ENCODE peak calls at places on chromosomes 12 and 14, in four cellular contexts. I, V, O and Q are unnamed samples.

GRCh38 chr12:115898670-115899069 is 378.8 kb downstream of the MED13L start:
- DNase-seq in I (no peak), V (no peak), O (no peak), Q (no peak)

GRCh38 chr14:96198430-96199133 is 6.1 kb upstream of the BDKRB2 start:
- DNase-seq in I (no peak), V (no peak), O (no peak), Q (no peak)

GRCh38 chr14:95609398-95609990 is 74.6 kb downstream of the GLRX5 start:
- DNase-seq in I (peak; percentile 39), V (peak; percentile 15), O (no peak), Q (peak; percentile 75)

GRCh38 chr14:98952595-98953325 is 319.2 kb downstream of the BCL11B start:
- DNase-seq in I (no peak), V (no peak), O (no peak), Q (no peak)

GRCh38 chr14:99133563-99134332 is 138.2 kb downstream of the BCL11B start:
- DNase-seq in I (no peak), V (no peak), O (no peak), Q (no peak)

GRCh38 chr12:7042847-7043246 is 17.7 kb upstream of the C1S start:
- DNase-seq in I (peak; percentile 34), V (peak; percentile 22), O (no peak), Q (no peak)

GRCh38 chr14:92540472-92541048 is 27.0 kb downstream of the RIN3 start:
- DNase-seq in I (no peak), V (no peak), O (no peak), Q (no peak)

GRCh38 chr12:67911293-67911637 is 78.0 kb upstream of the IFNG-AS1 start:
- DNase-seq in I (no peak), V (no peak), O (no peak), Q (no peak)

GRCh38 chr12:96193725-96194571 is at the start of gene ELK3:
- DNase-seq in I (peak; percentile 50), V (peak; percentile 89), O (no peak), Q (peak; percentile 45)

GRCh38 chr12:49825360-49825970 is 2.7 kb downstream of the NCKAP5L start:
- DNase-seq in I (no peak), V (no peak), O (no peak), Q (no peak)

GRCh38 chr14:75989134-75989533 is 3.6 kb downstream of the IFT43 start:
- DNase-seq in I (peak; percentile 84), V (no peak), O (no peak), Q (no peak)

GRCh38 chr14:58746701-58747100 is 108.9 kb downstream of the DACT1 start:
- DNase-seq in I (no peak), V (no peak), O (no peak), Q (no peak)

GRCh38 chr14:35412281-35413057 is 7.9 kb upstream of the NFKBIA start:
- DNase-seq in I (no peak), V (no peak), O (no peak), Q (no peak)

GRCh38 chr12:29314421-29314820 is 66.6 kb downstream of the ERGIC2 start:
- DNase-seq in I (no peak), V (no peak), O (no peak), Q (no peak)

GRCh38 chr14:101972126-101972785 is 7.9 kb downstream of the DYNC1H1 start:
- DNase-seq in I (peak; percentile 90), V (peak; percentile 39), O (no peak), Q (no peak)

GRCh38 chr12:114931025-114931424 is 247.1 kb upstream of the TBX3 start:
- DNase-seq in I (no peak), V (no peak), O (no peak), Q (no peak)

GRCh38 chr14:68779761-68780323 is 13.0 kb downstream of the ZFP36L1 start:
- DNase-seq in I (peak; percentile 96), V (no peak), O (no peak), Q (no peak)

GRCh38 chr14:69260979-69261605 is 1.1 kb downstream of the GALNT16 start:
- DNase-seq in I (no peak), V (peak; percentile 73), O (no peak), Q (peak; percentile 73)

GRCh38 chr14:99958380-99958779 is 106.8 kb upstream of the EVL start:
- DNase-seq in I (no peak), V (no peak), O (no peak), Q (no peak)

GRCh38 chr14:35380794-35381193 is 23.8 kb downstream of the NFKBIA start:
- DNase-seq in I (no peak), V (no peak), O (no peak), Q (no peak)

DNA sequence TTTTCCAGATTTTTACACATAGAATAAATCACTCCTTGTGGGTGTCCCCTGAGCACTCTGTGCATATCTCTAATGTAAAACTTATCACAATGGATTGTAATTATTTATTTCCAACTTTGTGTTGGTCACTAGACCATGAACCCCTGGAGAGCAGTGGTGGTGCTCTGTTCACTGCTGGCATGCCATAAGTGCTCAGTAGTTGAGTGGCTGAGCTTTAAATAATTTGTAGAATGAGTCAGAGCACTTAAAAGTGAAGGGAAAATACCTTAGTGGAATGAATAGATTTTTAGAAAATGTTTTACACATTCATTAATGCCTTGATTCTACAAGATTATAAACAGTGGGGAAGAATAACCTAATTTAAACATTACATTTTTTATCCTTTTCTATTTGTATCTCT is 6.3 kb downstream of the MGAT4C start:
- DNase-seq in I (no peak), V (no peak), O (no peak), Q (no peak)
- TF ChIP-seq CREM in I (no peak), V (no peak), O (no peak), Q (no peak)

DNA sequence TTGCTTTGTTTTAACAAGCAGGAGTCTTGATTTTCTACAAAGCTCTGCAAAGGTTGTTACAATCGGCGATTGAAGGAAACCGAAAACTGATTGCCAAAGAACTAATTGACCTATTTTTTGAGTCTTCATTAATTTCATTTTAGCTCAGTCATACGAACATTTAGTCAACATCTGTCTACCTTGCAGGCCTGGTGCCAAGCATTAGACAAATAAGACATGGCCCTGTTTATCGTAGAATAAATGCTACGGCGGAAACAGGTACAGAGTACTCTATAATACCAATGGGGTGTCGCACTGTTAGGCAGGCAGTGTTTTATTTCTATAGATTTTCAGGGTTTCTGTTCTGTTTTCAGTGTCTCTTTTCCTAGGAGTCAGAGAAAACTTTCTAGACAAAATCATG is 171.5 kb downstream of the BCAT1 start:
- DNase-seq in I (no peak), V (no peak), O (no peak), Q (no peak)
- TF ChIP-seq CREM in I (no peak), V (no peak), O (no peak), Q (no peak)

DNA sequence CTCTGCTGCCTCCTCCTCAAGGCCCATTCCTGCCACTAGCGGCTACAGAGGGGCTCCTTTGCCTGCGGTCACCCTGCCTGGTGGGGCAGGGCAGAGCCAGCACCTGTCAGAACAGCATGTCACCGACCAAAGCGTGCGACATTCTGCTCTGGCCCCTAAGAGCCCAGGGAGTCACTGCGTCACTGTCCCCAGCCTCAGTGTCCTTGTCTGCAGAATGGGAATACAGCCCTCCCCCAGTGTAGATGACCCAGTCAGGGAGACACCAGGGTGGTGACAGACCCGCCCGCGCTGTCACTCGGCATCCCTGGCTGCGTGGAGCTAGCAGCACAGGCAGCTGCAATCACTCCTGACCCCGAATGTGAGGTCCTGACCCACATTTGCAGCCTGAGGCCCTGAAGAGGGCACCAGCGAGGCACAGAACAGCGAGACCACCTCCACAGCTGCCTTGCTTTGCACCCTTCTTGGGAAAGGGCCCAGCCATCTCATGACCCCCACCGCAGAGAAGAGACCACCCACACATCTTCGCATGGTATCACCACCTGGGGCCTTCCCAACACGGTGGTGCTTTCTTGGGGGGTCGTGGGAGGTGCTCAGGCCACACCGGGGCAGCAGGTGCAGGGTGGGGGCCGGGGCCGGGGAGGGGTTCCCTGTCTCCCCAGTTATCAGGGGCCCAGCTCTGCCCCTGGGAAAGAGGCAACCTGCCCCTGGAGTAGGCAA is 2.5 kb downstream of the AHNAK2 start:
- DNase-seq in I (no peak), V (no peak), O (no peak), Q (peak; percentile 50)
- TF ChIP-seq CREM in I (no peak), V (no peak), O (no peak), Q (no peak)

GRCh38 chr12:93879476-93880376 is 202.6 kb downstream of the CRADD start:
- DNase-seq in I (no peak), V (no peak), O (no peak), Q (no peak)
- TF ChIP-seq CREM in I (no peak), V (no peak), O (no peak), Q (no peak)

GRCh38 chr12:66901136-66901932 is 222.5 kb upstream of the GRIP1 start:
- DNase-seq in I (no peak), V (no peak), O (peak; percentile 33), Q (no peak)
- TF ChIP-seq CREM in I (no peak), V (no peak), O (no peak), Q (no peak)